ENCODE peak calls at places on chromosomes 2 and 18, in five cellular contexts. I is H4; B is stimulated activated CD4-positive, alpha-beta T cell treated with anti-CD3 and anti-CD28 coated beads, Interleukin-2, amount 100 ng/mL, for 48 hours; A is foreskin keratinocyte; W is M059J. T is an unnamed sample.

GRCh38 chr2:54067851-54068375 is 47.5 kb upstream of the ACYP2 start:
- DNase-seq in I (no peak), B (no peak), A (no peak), W (peak; percentile 39), T (no peak)

GRCh38 chr2:37782721-37783438 is 111.4 kb upstream of the CDC42EP3 start:
- DNase-seq in I (peak; percentile 15), B (no peak), A (no peak), W (peak; percentile 73), T (no peak)

GRCh38 chr2:209917154-209917771 is 85.2 kb upstream of the RPE start:
- DNase-seq in I (no peak), B (no peak), A (no peak), W (no peak), T (no peak)

GRCh38 chr2:219615894-219616293 is 11.5 kb upstream of the SLC4A3 start:
- DNase-seq in I (no peak), B (no peak), A (no peak), W (no peak), T (no peak)

GRCh38 chr18:32454667-32455066 is 16.0 kb downstream of the GAREM1 start:
- DNase-seq in I (no peak), B (no peak), A (peak; percentile 2), W (no peak), T (no peak)

GRCh38 chr2:37975808-37976207 is 50.7 kb downstream of the RMDN2 start:
- DNase-seq in I (no peak), B (no peak), A (no peak), W (no peak), T (no peak)

GRCh38 chr2:54060000-54060399 is 55.4 kb upstream of the ACYP2 start:
- DNase-seq in I (no peak), B (no peak), A (no peak), W (no peak), T (no peak)

GRCh38 chr2:8849322-8849721 is 11.9 kb upstream of the KIDINS220 start:
- DNase-seq in I (peak; percentile 5), B (no peak), A (peak; percentile 52), W (peak; percentile 23), T (no peak)

GRCh38 chr2:197700960-197701359 is 4.2 kb upstream of the MARS2 start:
- DNase-seq in I (no peak), B (no peak), A (no peak), W (no peak), T (no peak)

GRCh38 chr18:2805970-2806943 is 40.5 kb upstream of the EMILIN2 start:
- DNase-seq in I (no peak), B (no peak), A (no peak), W (peak; percentile 18), T (no peak)

GRCh38 chr2:166127217-166128155 is at the start of gene SCN1A:
- DNase-seq in I (peak; percentile 54), B (no peak), A (no peak), W (peak; percentile 17), T (no peak)